ENCODE peak calls at places on chromosomes 13 and 19, in four cellular contexts. Z, T, Q and L are unnamed samples.

GRCh38 chr13:28047784-28048388 is 52.5 kb downstream of the FLT3 start:
- DNase-seq in Q (peak; percentile 94), Z (no peak), T (no peak), L (no peak)

GRCh38 chr19:18672606-18673337 is 10.7 kb upstream of the CRTC1 start:
- DNase-seq in Q (no peak), Z (no peak), T (peak; percentile 29), L (no peak)

GRCh38 chr13:45928843-45929242 is 77.3 kb upstream of the SIAH3 start:
- DNase-seq in Q (no peak), Z (no peak), T (no peak), L (no peak)

GRCh38 chr19:58181902-58182576 is 822 bp upstream of the ZNF274 start:
- DNase-seq in T (peak; percentile 84), Z (peak; percentile 62), Q (no peak), L (peak; percentile 71)

GRCh38 chr19:485122-485521 is 11.2 kb upstream of the MADCAM1 start:
- DNase-seq in Q (no peak), Z (no peak), T (no peak), L (no peak)

GRCh38 chr19:40799558-40800338 is 757 bp downstream of the EGLN2 start:
- DNase-seq in Z (peak; percentile 73), T (peak; percentile 73), Q (no peak), L (no peak)

GRCh38 chr13:48874165-48874564 is 101.5 kb upstream of the FNDC3A start:
- DNase-seq in T (no peak), Q (no peak), Z (no peak), L (no peak)

GRCh38 chr19:55554749-55555152 is 9.4 kb upstream of the SBK3 start:
- DNase-seq in T (no peak), Z (no peak), Q (no peak), L (peak; percentile 68)

GRCh38 chr13:50990540-50991506 is 81.2 kb downstream of the RNASEH2B start:
- DNase-seq in Q (no peak), T (peak; percentile 7), Z (no peak), L (no peak)

GRCh38 chr19:48635263-48635965 is 1.8 kb downstream of the DBP start:
- DNase-seq in Z (peak; percentile 84), T (peak; percentile 80), Q (no peak), L (no peak)

GRCh38 chr13:46324976-46325375 is 62.1 kb downstream of the RUBCNL start:
- DNase-seq in T (no peak), Z (no peak), Q (no peak), L (no peak)

GRCh38 chr19:13459351-13459750 is 46.9 kb downstream of the CACNA1A start:
- DNase-seq in T (no peak), Z (peak; percentile 53), Q (no peak), L (no peak)

GRCh38 chr19:51702103-51702753 is 9.1 kb downstream of the SPACA6 start:
- DNase-seq in Q (no peak), T (peak; percentile 90), Z (peak; percentile 96), L (no peak)

GRCh38 chr19:5536337-5536894 is 31.3 kb downstream of the TINCR start:
- DNase-seq in Z (peak; percentile 91), Q (no peak), T (peak; percentile 26), L (no peak)

GRCh38 chr19:13507053-13507611 is 853 bp upstream of the CACNA1A start:
- DNase-seq in Z (peak; percentile 59), Q (no peak), T (no peak), L (no peak)

GRCh38 chr13:52345048-52345447 is 60.9 kb downstream of the THSD1 start:
- DNase-seq in T (no peak), Q (no peak), Z (no peak), L (no peak)

GRCh38 chr19:32921624-32922023 is 50.1 kb downstream of the CEP89 start:
- DNase-seq in Q (no peak), T (no peak), Z (no peak), L (no peak)

GRCh38 chr13:87656311-87656710 is 14.9 kb upstream of the SLITRK5 start:
- DNase-seq in Q (no peak), Z (no peak), T (no peak), L (no peak)

GRCh38 chr13:30017880-30018279 is 167.5 kb upstream of the UBL3 start:
- DNase-seq in T (no peak), Q (no peak), Z (no peak), L (no peak)

GRCh38 chr13:60242231-60242630 is 78.5 kb upstream of the DIAPH3 start:
- DNase-seq in T (no peak), Z (no peak), Q (no peak), L (no peak)

GRCh38 chr13:36840718-36841250 is 21.8 kb downstream of the RFXAP start:
- DNase-seq in Z (no peak), T (no peak), Q (no peak), L (no peak)

GRCh38 chr13:27476943-27477681 is 26.7 kb upstream of the MTIF3 start:
- DNase-seq in T (no peak), Q (no peak), Z (no peak), L (peak; percentile 76)

GRCh38 chr13:43786766-43787517 is at the start of gene ENOX1:
- DNase-seq in Q (no peak), T (no peak), Z (peak; percentile 67), L (no peak)

GRCh38 chr19:9789066-9789465 is 20.5 kb upstream of the ZNF846 start:
- DNase-seq in T (peak; percentile 68), Z (no peak), Q (no peak), L (no peak)

GRCh38 chr13:107266657-107267056 is 698.7 kb upstream of the ARGLU1 start:
- DNase-seq in Z (no peak), T (no peak), Q (no peak), L (no peak)

DNA sequence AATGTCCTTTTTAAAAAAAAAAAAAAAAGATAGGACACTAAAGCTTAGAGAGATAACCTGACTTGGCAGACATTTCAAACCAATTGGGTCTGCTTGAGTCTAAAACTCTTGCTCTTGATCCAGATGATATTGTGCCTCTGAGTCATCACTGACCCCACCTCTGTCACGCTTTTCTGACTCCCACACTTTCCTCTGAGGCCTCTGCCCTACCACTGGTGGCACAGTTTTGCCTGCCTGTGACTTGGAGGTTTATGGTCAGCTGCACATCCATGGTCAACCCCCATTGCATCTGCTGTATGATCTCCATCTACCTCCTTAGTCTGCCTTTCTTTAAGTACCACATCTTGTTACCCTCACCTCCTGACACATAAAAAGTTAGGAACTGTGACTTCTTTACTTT is 328.6 kb downstream of the SPRY2 start:
- DNase-seq in Q (no peak), Z (no peak), T (no peak), L (no peak)
- TF ChIP-seq SRF in Q (no peak), Z (no peak), T (no peak), L (no peak)

DNA sequence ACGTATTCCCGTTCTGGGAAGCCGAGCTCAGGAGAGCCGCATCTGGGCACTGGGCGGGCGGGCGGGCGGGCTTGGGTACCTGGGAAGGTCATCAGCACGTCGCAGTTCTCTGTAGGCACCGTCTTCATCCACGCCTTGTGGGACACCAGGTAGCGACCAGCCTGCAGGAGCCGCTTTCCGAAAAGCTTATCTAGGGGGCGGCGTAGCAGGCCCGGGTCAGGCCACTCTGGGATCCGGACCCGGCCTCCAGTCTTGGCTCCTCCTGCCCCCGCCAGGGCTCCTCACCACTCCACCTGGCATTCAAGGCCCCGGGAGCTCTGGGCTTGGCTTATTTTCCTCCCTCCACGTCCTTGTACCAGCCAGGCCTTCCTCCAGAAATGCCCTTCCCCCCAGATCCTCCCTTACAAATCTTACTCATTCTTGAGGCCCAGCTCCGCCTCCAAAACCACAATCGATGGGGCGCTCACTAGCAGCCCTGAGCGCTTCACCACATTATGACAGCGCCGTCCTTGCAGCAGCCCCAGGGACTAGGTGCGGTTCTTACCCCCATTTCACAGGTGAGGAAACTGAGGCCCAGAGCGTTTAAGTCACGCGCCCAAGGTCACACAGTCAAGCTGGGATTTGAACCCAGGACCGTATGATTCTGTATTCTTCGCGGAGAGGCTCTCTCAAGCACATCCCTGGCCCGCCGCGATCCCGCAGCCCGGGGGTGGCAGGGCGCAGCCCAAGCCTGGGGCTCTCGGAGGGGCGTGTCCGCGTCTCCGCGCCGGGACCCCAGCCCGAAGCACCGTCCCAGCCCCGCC is 843 bp downstream of the ANO8 start:
- DNase-seq in Q (peak; percentile 16), Z (peak; percentile 71), T (peak; percentile 95), L (no peak)
- TF ChIP-seq RFX5 in Q (no peak), Z (no peak), T (no peak), L (no peak)

GRCh38 chr19:6861683-6862286 is 25.6 kb upstream of the ADGRE1 start:
- DNase-seq in T (no peak), Q (no peak), Z (no peak), L (peak; percentile 4)

GRCh38 chr19:6854758-6855157 is 32.6 kb upstream of the ADGRE1 start:
- DNase-seq in Z (no peak), Q (no peak), T (no peak), L (no peak)

GRCh38 chr19:6853868-6854267 is 33.5 kb upstream of the ADGRE1 start:
- DNase-seq in T (no peak), Z (no peak), Q (no peak), L (no peak)

GRCh38 chr19:6852001-6852400 is 35.4 kb upstream of the ADGRE1 start:
- DNase-seq in T (no peak), Q (no peak), Z (no peak), L (no peak)

GRCh38 chr19:6856749-6857372 is 30.5 kb upstream of the ADGRE1 start:
- DNase-seq in T (no peak), Q (no peak), Z (no peak), L (no peak)
- TF ChIP-seq SRF in T (no peak), Q (no peak), Z (no peak), L (no peak)

GRCh38 chr13:33119886-33120543 is 103.8 kb downstream of the KL start:
- DNase-seq in Z (no peak), T (no peak), Q (no peak), L (no peak)
- TF ChIP-seq RFX5 in Z (no peak), T (no peak), Q (no peak), L (no peak)

GRCh38 chr13:92320323-92320722 is 906.3 kb upstream of the GPC6 start:
- DNase-seq in T (no peak), Z (no peak), Q (no peak), L (no peak)
- TF ChIP-seq SRF in T (no peak), Z (no peak), Q (no peak), L (no peak)

GRCh38 chr13:99331881-99332293 is 24.7 kb upstream of the GPR183 start:
- DNase-seq in T (no peak), Z (peak; percentile 29), Q (peak; percentile 79), L (no peak)
- TF ChIP-seq RFX5 in T (no peak), Z (no peak), Q (no peak), L (no peak)

GRCh38 chr13:34265016-34265692 is 447.2 kb downstream of the RFC3 start:
- DNase-seq in T (no peak), Q (no peak), Z (no peak), L (no peak)
- TF ChIP-seq SRF in T (no peak), Q (no peak), Z (no peak), L (no peak)

DNA sequence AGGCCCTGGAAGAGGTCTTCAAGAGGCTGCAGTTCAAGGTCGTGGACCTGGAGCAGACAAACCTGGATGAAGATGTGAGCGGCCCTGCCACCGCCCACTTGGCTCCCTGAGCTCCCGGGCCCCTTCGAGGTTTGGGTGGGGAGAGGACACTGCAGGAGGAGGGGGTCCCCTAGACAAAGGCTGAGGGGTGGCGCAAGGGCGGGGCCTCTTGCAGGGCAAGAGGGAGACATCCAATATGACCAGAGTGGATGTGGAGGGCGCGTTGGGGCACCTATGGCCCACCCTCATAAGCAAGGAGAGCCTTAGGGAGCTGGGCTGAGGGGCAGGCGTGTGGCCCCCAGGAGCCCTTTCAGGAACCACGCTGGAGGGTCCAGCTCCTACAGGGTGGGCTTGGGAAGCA is 20.2 kb downstream of the NKPD1 start:
- DNase-seq in Z (no peak), T (no peak), Q (no peak), L (no peak)
- TF ChIP-seq RFX5 in Z (no peak), T (no peak), Q (no peak), L (no peak)